ENCODE peak calls at places on chromosomes 4 and X, in ten cellular contexts. S, T, W, Z, R, C, F, M, V and L are unnamed samples.

GRCh38 chrX:46758956-46759644 is at the start of gene SLC9A7:
- DNase-seq in S (peak; percentile 79), T (peak; percentile 55), W (peak; percentile 90), Z (peak; percentile 68), R (peak; percentile 91), C (peak; percentile 59), F (peak; percentile 67), M (peak; percentile 62), V (peak; percentile 59), L (peak; percentile 61)

GRCh38 chrX:21655901-21656586 is 2.1 kb downstream of the KLHL34 start:
- DNase-seq in S (peak; percentile 41), T (no peak), W (no peak), Z (no peak), R (no peak), C (no peak), F (no peak), M (no peak), V (no peak), L (no peak)

GRCh38 chrX:121562616-121563015 is 515.2 kb downstream of the GLUD2 start:
- DNase-seq in S (no peak), T (no peak), W (no peak), Z (no peak), R (no peak), C (no peak), F (no peak), M (no peak), V (no peak), L (no peak)

GRCh38 chr4:164807611-164808010 is 53.7 kb downstream of the SMIM31 start:
- DNase-seq in S (peak; percentile 28), T (no peak), W (peak; percentile 82), Z (peak; percentile 21), R (no peak), C (peak; percentile 16), F (peak; percentile 26), M (peak; percentile 6), V (no peak), L (no peak)

GRCh38 chr4:41575207-41575606 is 37.2 kb downstream of the LIMCH1 start:
- DNase-seq in S (no peak), T (no peak), W (no peak), Z (no peak), R (no peak), C (no peak), F (no peak), M (no peak), V (no peak), L (peak; percentile 18)

GRCh38 chrX:318068-318738 is 393 bp downstream of the GTPBP6 start:
- DNase-seq in S (no peak), T (peak; percentile 96), W (peak; percentile 98), Z (peak; percentile 99), R (peak; percentile 98), C (peak; percentile 99), F (peak; percentile 99), M (peak; percentile 98), V (peak; percentile 97), L (peak; percentile 97)

GRCh38 chrX:84501798-84502628 is at the start of gene HDX:
- DNase-seq in S (peak; percentile 8), T (peak; percentile 44), W (peak; percentile 72), Z (peak; percentile 86), R (peak; percentile 84), C (peak; percentile 83), F (peak; percentile 75), M (peak; percentile 87), V (no peak), L (peak; percentile 82)

GRCh38 chrX:55342533-55343501 is 78.1 kb upstream of the PAGE3 start:
- DNase-seq in S (peak; percentile 38), T (peak; percentile 25), W (peak; percentile 4), Z (no peak), R (no peak), C (no peak), F (peak; percentile 33), M (peak; percentile 22), V (no peak), L (peak; percentile 2)

DNA sequence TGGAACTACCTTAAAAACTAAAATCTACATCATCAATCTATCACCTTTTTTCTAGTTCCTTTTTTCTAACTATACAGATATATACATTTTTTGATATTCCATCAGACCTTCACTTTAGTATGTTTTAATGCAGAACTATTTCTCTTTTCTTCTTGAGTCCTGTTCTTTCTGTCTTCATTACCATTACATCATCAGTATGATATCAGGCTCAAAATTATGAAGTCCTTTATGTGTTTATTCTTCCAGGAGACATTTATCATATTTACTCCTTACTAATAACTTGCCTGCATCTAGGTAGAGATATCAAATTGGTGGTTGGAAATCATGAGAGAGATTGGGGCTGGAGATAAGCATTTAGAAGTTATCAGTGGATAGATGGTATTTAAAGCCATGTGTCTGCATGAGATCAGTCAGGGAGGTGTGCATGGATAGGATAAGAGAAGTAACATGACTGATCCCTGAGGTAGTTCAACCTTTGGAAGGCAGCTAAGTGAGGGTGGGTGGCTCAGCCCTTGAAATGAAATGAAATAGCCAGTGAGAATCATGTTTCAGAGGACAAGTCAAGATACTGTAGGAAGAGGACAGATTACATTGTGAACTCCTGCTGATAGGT is 43.1 kb downstream of the MRPL1 start:
- DNase-seq in S (no peak), T (no peak), W (no peak), Z (no peak), R (no peak), C (no peak), F (no peak), M (no peak), V (no peak), L (no peak)
- H3K4me3 ChIP-seq in S (no peak overlapping the region), T (no peak overlapping the region), W (no peak overlapping the region), Z (no peak overlapping the region), R (no peak overlapping the region), C (no peak overlapping the region), F (no peak overlapping the region), M (no peak overlapping the region), V (no peak overlapping the region), L (no peak overlapping the region)

GRCh38 chrX:108437789-108438623 is at the start of gene COL4A6:
- DNase-seq in S (peak; percentile 90), T (peak; percentile 48), W (peak; percentile 58), Z (no peak), R (peak; percentile 40), C (peak; percentile 5), F (no peak), M (peak; percentile 10), V (no peak), L (no peak)

GRCh38 chrX:108439961-108440696 is 491 bp downstream of the COL4A5 start:
- DNase-seq in S (peak; percentile 15), T (peak; percentile 14), W (no peak), Z (no peak), R (peak; percentile 36), C (no peak), F (no peak), M (peak; percentile 45), V (no peak), L (peak; percentile 23)

GRCh38 chrX:108443065-108443464 is 3.4 kb downstream of the COL4A5 start:
- DNase-seq in S (no peak), T (no peak), W (no peak), Z (no peak), R (no peak), C (no peak), F (no peak), M (no peak), V (no peak), L (no peak)

GRCh38 chrX:108437354-108437753 is 868 bp downstream of the COL4A6 start:
- DNase-seq in S (no peak), T (no peak), W (no peak), Z (no peak), R (no peak), C (no peak), F (no peak), M (no peak), V (no peak), L (no peak)

GRCh38 chrX:108439434-108439883 is at the start of gene COL4A5:
- DNase-seq in S (peak; percentile 71), T (peak; percentile 74), W (peak; percentile 72), Z (peak; percentile 90), R (no peak), C (peak; percentile 72), F (peak; percentile 1), M (peak; percentile 91), V (peak; percentile 80), L (peak; percentile 80)
- H3K4me3 ChIP-seq in S (peak within 1 kb of the TSS; percentile 71), T (peak within 1 kb of the TSS; percentile 90), W (peak within 1 kb of the TSS; percentile 61), Z (peak within 1 kb of the TSS; percentile 53), R (no peak within 1 kb of the TSS), C (peak within 1 kb of the TSS; percentile 68), F (no peak within 1 kb of the TSS), M (peak within 1 kb of the TSS; percentile 74), V (peak within 1 kb of the TSS; percentile 61), L (peak within 1 kb of the TSS; percentile 61)

GRCh38 chrX:24961809-24962208 is 54.0 kb downstream of the ARX start:
- DNase-seq in S (no peak), T (no peak), W (no peak), Z (no peak), R (no peak), C (no peak), F (no peak), M (no peak), V (no peak), L (no peak)

GRCh38 chrX:24954732-24955131 is 61.0 kb downstream of the ARX start:
- DNase-seq in S (no peak), T (no peak), W (no peak), Z (no peak), R (no peak), C (no peak), F (peak; percentile 0), M (no peak), V (no peak), L (no peak)

GRCh38 chrX:24955372-24955771 is 60.4 kb downstream of the ARX start:
- DNase-seq in S (no peak), T (no peak), W (no peak), Z (no peak), R (no peak), C (no peak), F (no peak), M (no peak), V (no peak), L (no peak)

GRCh38 chrX:24956828-24957227 is 58.9 kb downstream of the ARX start:
- DNase-seq in S (no peak), T (no peak), W (no peak), Z (peak; percentile 9), R (no peak), C (no peak), F (no peak), M (peak; percentile 17), V (no peak), L (peak; percentile 53)
- H3K4me3 ChIP-seq in S (no peak overlapping the region), T (no peak overlapping the region), W (no peak overlapping the region), Z (no peak overlapping the region), R (no peak overlapping the region), C (no peak overlapping the region), F (no peak overlapping the region), M (no peak overlapping the region), V (no peak overlapping the region), L (no peak overlapping the region)

DNA sequence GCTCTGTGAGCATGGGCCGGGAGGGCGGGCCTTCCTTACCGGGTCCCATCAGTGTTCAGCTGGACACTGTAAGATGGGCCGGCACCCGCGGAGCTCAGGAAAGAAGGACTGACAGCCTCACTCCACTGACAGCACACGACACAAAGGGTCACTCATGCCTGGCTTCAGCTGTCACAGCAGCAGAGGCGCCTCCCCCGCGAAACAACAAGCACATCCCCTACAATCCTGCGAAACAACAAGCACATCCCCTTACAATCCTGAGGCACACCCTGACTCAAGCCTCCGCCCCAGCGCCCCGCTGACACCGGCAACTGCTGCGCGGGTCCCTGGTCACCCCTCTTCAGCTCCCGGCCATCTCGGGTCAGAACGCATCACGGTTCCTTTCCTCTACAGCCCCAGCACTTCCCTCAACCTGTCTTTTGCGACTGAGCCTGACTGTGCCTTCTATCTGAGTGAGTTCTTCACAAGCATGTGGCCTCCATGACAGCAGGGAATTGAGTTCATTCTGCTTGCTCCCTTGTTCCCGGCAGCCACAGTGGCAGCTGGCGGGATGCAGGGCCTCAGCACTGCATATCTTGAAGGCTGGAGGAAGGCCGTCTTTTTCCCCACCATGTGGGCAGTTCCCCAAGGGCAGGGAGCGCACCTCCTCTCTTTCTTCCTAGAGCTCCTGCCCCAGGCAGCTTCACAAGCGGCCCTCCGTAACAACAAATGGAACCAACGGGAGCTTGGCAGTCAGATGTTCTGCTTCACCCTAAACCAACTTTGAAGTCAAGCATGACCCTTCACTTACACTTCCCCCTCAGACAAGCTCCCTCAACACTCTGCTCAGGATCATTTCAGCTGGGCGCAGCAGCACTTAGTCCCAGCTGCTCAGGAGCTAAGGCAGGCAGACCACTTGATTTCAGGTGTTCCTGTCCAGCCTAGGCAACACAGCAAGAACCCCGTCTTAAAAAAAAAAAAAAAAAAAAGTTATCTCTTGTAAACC is 39.6 kb downstream of the SCD5 start:
- DNase-seq in S (peak; percentile 28), T (no peak), W (no peak), Z (no peak), R (no peak), C (no peak), F (no peak), M (no peak), V (no peak), L (no peak)
- H3K4me3 ChIP-seq in S (no peak overlapping the region), T (no peak overlapping the region), W (no peak overlapping the region), Z (no peak overlapping the region), R (no peak overlapping the region), C (no peak overlapping the region), F (no peak overlapping the region), M (no peak overlapping the region), V (no peak overlapping the region), L (no peak overlapping the region)